ENCODE peak calls at places on chromosomes 11 and 22, in four cellular contexts. W is body of pancreas, U is breast epithelium, H is cardiac muscle cell. R is an unnamed sample.

GRCh38 chr22:49867303-49868250 is 13.9 kb downstream of the ZBED4 start:
- DNase-seq in W (no peak), U (no peak), H (no peak), R (no peak)

GRCh38 chr11:75816561-75817239 is 1.7 kb downstream of the UVRAG start:
- DNase-seq in W (no peak), U (no peak), H (no peak), R (no peak)

GRCh38 chr11:75490221-75491181 is 35.2 kb downstream of the GDPD5 start:
- DNase-seq in W (no peak), U (no peak), H (no peak), R (no peak)

GRCh38 chr22:17430298-17430900 is 61.1 kb downstream of the CECR2 start:
- DNase-seq in W (no peak), U (no peak), H (no peak), R (peak; percentile 78)

GRCh38 chr11:9003573-9004309 is at the start of gene NRIP3:
- DNase-seq in W (peak; percentile 66), U (peak; percentile 76), H (peak; percentile 81), R (peak; percentile 30)

GRCh38 chr11:78187366-78188011 is 937 bp downstream of the KCTD21 start:
- DNase-seq in W (no peak), U (peak; percentile 31), H (no peak), R (no peak)

GRCh38 chr22:17266261-17266971 is 47.2 kb upstream of the ADA2 start:
- DNase-seq in W (no peak), U (no peak), H (peak; percentile 29), R (peak; percentile 71)

GRCh38 chr11:17752144-17752543 is 17.6 kb downstream of the KCNC1 start:
- DNase-seq in W (no peak), U (no peak), H (no peak), R (no peak)

GRCh38 chr22:35437038-35437437 is 37.1 kb downstream of the MCM5 start:
- DNase-seq in W (no peak), U (no peak), H (no peak), R (no peak)

GRCh38 chr11:3140291-3140603 is 24.9 kb downstream of the OSBPL5 start:
- DNase-seq in W (no peak), U (no peak), H (no peak), R (no peak)

GRCh38 chr11:12692238-12693074 is 18.2 kb downstream of the TEAD1 start:
- DNase-seq in W (peak; percentile 92), U (peak; percentile 79), H (peak; percentile 71), R (peak; percentile 69)

GRCh38 chr11:117045956-117046355 is 52.3 kb downstream of the SIK3 start:
- DNase-seq in W (no peak), U (no peak), H (no peak), R (no peak)

GRCh38 chr11:57255618-57256017 is 18.6 kb upstream of the APLNR start:
- DNase-seq in W (no peak), U (no peak), H (no peak), R (no peak)

GRCh38 chr22:38531251-38531956 is 25.3 kb upstream of the DDX17 start:
- DNase-seq in W (no peak), U (no peak), H (no peak), R (no peak)

GRCh38 chr11:4514196-4514595 is 30.8 kb upstream of the OR52M1 start:
- DNase-seq in W (no peak), U (no peak), H (no peak), R (no peak)
- H3K27ac ChIP-seq in W (no peak overlapping the region), U (no peak overlapping the region), H (no peak overlapping the region), R (no peak overlapping the region)

DNA sequence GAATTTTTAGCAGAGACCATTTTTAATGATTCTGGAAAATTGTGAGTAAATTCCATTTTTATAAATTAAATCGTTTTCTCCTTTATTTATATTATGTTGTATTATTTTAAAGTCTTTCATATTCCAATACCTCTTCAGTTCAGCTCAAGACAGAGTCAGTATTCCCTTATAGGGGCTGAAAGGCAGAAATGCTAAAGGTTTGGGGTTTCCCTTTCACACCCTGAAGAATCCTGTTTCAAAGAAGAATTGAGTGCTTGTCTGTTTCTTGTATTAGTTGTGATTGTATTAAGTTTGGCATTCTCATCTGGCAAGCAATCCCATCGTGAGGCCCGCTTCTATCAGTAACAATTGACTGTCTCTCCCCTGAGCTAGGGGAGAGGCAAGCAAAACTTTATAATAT is 57.4 kb downstream of the PACSIN2 start:
- DNase-seq in W (no peak), U (no peak), H (no peak), R (no peak)
- H3K4me3 ChIP-seq in W (no peak overlapping the region), U (no peak overlapping the region), H (no peak overlapping the region), R (peak overlapping the region; percentile 20)

GRCh38 chr22:21856197-21856596 is 11.2 kb downstream of the MAPK1 start:
- DNase-seq in W (no peak), U (no peak), H (no peak), R (no peak)
- H3K27ac ChIP-seq in W (no peak overlapping the region), U (no peak overlapping the region), H (peak overlapping the region; percentile 40), R (peak overlapping the region; percentile 24)

DNA sequence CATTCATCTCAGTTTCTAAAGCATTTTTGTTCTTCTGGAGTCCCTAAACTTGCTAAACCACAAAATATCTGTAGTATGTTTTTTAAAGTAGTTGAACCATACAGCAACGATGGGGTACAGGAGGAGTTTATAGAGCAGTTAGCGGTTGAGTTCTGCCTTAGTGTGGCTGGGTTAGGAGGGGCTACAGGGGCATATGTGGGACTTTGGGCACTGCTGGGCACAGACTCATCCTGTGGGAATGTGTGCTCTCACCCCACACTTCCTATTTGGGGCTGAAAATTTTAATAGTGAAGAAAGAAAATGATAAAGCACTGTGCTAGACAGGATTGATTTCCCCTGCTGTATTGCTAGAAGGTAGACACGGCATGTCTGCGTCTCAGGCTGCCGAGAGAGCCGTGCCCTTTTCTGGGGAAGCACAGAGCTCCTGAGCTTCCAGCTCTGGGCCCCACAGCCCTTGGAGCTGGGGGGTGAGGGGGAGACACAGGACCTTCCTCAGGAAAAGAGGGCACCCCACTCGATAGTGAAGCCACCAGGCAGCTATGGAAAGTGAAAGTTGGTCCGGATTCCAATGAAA is 81.3 kb upstream of the PPARA start:
- DNase-seq in W (peak; percentile 32), U (peak; percentile 51), H (no peak), R (peak; percentile 38)
- H3K4me3 ChIP-seq in W (no peak overlapping the region), U (peak overlapping the region; percentile 85), H (no peak overlapping the region), R (peak overlapping the region; percentile 87)

GRCh38 chr22:29128891-29129643 is 56.2 kb downstream of the KREMEN1 start:
- DNase-seq in W (no peak), U (no peak), H (no peak), R (no peak)
- H3K27ac ChIP-seq in W (no peak overlapping the region), U (no peak overlapping the region), H (peak overlapping the region; percentile 81), R (peak overlapping the region; percentile 17)